ENCODE peak calls at places on chromosomes 2 and 18, in seven cellular contexts. One of them, this sample, is unnamed.

GRCh38 chr18:12059334-12060181 is 34.1 kb upstream of the ANKRD62 start:
- DNase-seq in amniotic stem cell: no peak
- DNase-seq in right cardiac atrium: no peak
- DNase-seq in activated CD8-positive, alpha-beta memory T cell treated with anti-CD3 and anti-CD28 coated beads for 1 hour: no peak
- DNase-seq in Caki2: peak
- DNase-seq in hepatocyte: no peak
- DNase-seq in bronchial epithelial cell: no peak
- DNase-seq in this sample: no peak

GRCh38 chr18:64276736-64277135 is 127.8 kb upstream of the LINC00305 start:
- DNase-seq in amniotic stem cell: no peak
- DNase-seq in hepatocyte: no peak
- DNase-seq in Caki2: no peak
- DNase-seq in right cardiac atrium: peak
- DNase-seq in bronchial epithelial cell: no peak
- DNase-seq in activated CD8-positive, alpha-beta memory T cell treated with anti-CD3 and anti-CD28 coated beads for 1 hour: no peak
- DNase-seq in this sample: no peak

GRCh38 chr2:53768233-53768542 is 584 bp downstream of the CHAC2 start:
- DNase-seq in Caki2: no peak
- DNase-seq in amniotic stem cell: no peak
- DNase-seq in bronchial epithelial cell: peak
- DNase-seq in activated CD8-positive, alpha-beta memory T cell treated with anti-CD3 and anti-CD28 coated beads for 1 hour: no peak
- DNase-seq in hepatocyte: peak
- DNase-seq in right cardiac atrium: no peak
- DNase-seq in this sample: no peak

GRCh38 chr18:11741505-11742145 is 52.6 kb downstream of the GNAL start:
- DNase-seq in hepatocyte: no peak
- DNase-seq in activated CD8-positive, alpha-beta memory T cell treated with anti-CD3 and anti-CD28 coated beads for 1 hour: no peak
- DNase-seq in right cardiac atrium: no peak
- DNase-seq in bronchial epithelial cell: peak
- DNase-seq in amniotic stem cell: no peak
- DNase-seq in Caki2: no peak
- DNase-seq in this sample: no peak

GRCh38 chr18:48896875-48897511 is 53.8 kb downstream of the SMAD7 start:
- DNase-seq in activated CD8-positive, alpha-beta memory T cell treated with anti-CD3 and anti-CD28 coated beads for 1 hour: no peak
- DNase-seq in Caki2: peak
- DNase-seq in bronchial epithelial cell: no peak
- DNase-seq in right cardiac atrium: peak
- DNase-seq in amniotic stem cell: no peak
- DNase-seq in hepatocyte: peak
- DNase-seq in this sample: peak

GRCh38 chr2:152814475-152815030 is 96.1 kb downstream of the ARL6IP6 start:
- DNase-seq in amniotic stem cell: no peak
- DNase-seq in right cardiac atrium: no peak
- DNase-seq in bronchial epithelial cell: peak
- DNase-seq in activated CD8-positive, alpha-beta memory T cell treated with anti-CD3 and anti-CD28 coated beads for 1 hour: no peak
- DNase-seq in hepatocyte: no peak
- DNase-seq in Caki2: no peak
- DNase-seq in this sample: no peak

GRCh38 chr18:72871091-72871490 is 3.3 kb upstream of the NETO1 start:
- DNase-seq in activated CD8-positive, alpha-beta memory T cell treated with anti-CD3 and anti-CD28 coated beads for 1 hour: no peak
- DNase-seq in hepatocyte: no peak
- DNase-seq in bronchial epithelial cell: peak
- DNase-seq in right cardiac atrium: no peak
- DNase-seq in amniotic stem cell: peak
- DNase-seq in Caki2: peak
- DNase-seq in this sample: no peak

GRCh38 chr2:74572178-74572925 is 17.8 kb downstream of the DOK1 start:
- DNase-seq in bronchial epithelial cell: no peak
- DNase-seq in hepatocyte: no peak
- DNase-seq in activated CD8-positive, alpha-beta memory T cell treated with anti-CD3 and anti-CD28 coated beads for 1 hour: no peak
- DNase-seq in right cardiac atrium: no peak
- DNase-seq in amniotic stem cell: no peak
- DNase-seq in Caki2: no peak
- DNase-seq in this sample: no peak

GRCh38 chr18:10965104-10965503 is 184.3 kb downstream of the PIEZO2 start:
- DNase-seq in Caki2: no peak
- DNase-seq in right cardiac atrium: no peak
- DNase-seq in bronchial epithelial cell: no peak
- DNase-seq in amniotic stem cell: no peak
- DNase-seq in hepatocyte: no peak
- DNase-seq in activated CD8-positive, alpha-beta memory T cell treated with anti-CD3 and anti-CD28 coated beads for 1 hour: no peak
- DNase-seq in this sample: no peak

GRCh38 chr18:26301681-26302080 is 75.4 kb downstream of the TAF4B start:
- DNase-seq in amniotic stem cell: no peak
- DNase-seq in activated CD8-positive, alpha-beta memory T cell treated with anti-CD3 and anti-CD28 coated beads for 1 hour: no peak
- DNase-seq in bronchial epithelial cell: no peak
- DNase-seq in hepatocyte: peak
- DNase-seq in right cardiac atrium: no peak
- DNase-seq in Caki2: peak
- DNase-seq in this sample: no peak

GRCh38 chr2:55038428-55038827 is 11.8 kb downstream of the RTN4 start:
- DNase-seq in amniotic stem cell: no peak
- DNase-seq in hepatocyte: no peak
- DNase-seq in activated CD8-positive, alpha-beta memory T cell treated with anti-CD3 and anti-CD28 coated beads for 1 hour: no peak
- DNase-seq in Caki2: peak
- DNase-seq in right cardiac atrium: no peak
- DNase-seq in bronchial epithelial cell: no peak
- DNase-seq in this sample: no peak

GRCh38 chr2:38182518-38183013 is 106.6 kb upstream of the CYP1B1 start:
- DNase-seq in Caki2: no peak
- DNase-seq in amniotic stem cell: no peak
- DNase-seq in bronchial epithelial cell: no peak
- DNase-seq in right cardiac atrium: no peak
- DNase-seq in activated CD8-positive, alpha-beta memory T cell treated with anti-CD3 and anti-CD28 coated beads for 1 hour: no peak
- DNase-seq in hepatocyte: no peak
- DNase-seq in this sample: no peak

GRCh38 chr2:67918471-67918870 is 144.3 kb downstream of the C1D start:
- DNase-seq in bronchial epithelial cell: peak
- DNase-seq in activated CD8-positive, alpha-beta memory T cell treated with anti-CD3 and anti-CD28 coated beads for 1 hour: no peak
- DNase-seq in Caki2: no peak
- DNase-seq in amniotic stem cell: no peak
- DNase-seq in right cardiac atrium: no peak
- DNase-seq in hepatocyte: no peak
- DNase-seq in this sample: no peak

GRCh38 chr18:60053747-60054304 is 154.0 kb downstream of the PMAIP1 start:
- DNase-seq in right cardiac atrium: no peak
- DNase-seq in Caki2: peak
- DNase-seq in amniotic stem cell: peak
- DNase-seq in bronchial epithelial cell: peak
- DNase-seq in activated CD8-positive, alpha-beta memory T cell treated with anti-CD3 and anti-CD28 coated beads for 1 hour: no peak
- DNase-seq in hepatocyte: peak
- DNase-seq in this sample: no peak

This sample was measured in left ventricle myocardium inferior.